ENCODE peak calls at places on chromosome 5, in seven cellular contexts. One of them, this sample, is unnamed.

GRCh38 chr5:59218424-59219045 is 635.7 kb downstream of the RAB3C start:
- DNase-seq in T-cell: no peak
- DNase-seq in astrocyte of the spinal cord: peak; percentile 35
- DNase-seq in stimulated activated CD4-positive, alpha-beta T cell treated with anti-CD3 and anti-CD28 coated beads, Interleukin-12 subunit alpha, Interleukin-12 subunit beta, amount 100 ng/mL, for 24 hours: no peak
- DNase-seq in NCI-H82: peak; percentile 24
- DNase-seq in NCI-H1105: no peak
- DNase-seq in AG08395: peak; percentile 5
- DNase-seq in this sample: peak; percentile 21

GRCh38 chr5:175854231-175855040 is 16.9 kb upstream of the CPLX2 start:
- DNase-seq in T-cell: no peak
- DNase-seq in NCI-H1105: peak; percentile 20
- DNase-seq in NCI-H82: no peak
- DNase-seq in AG08395: no peak
- DNase-seq in stimulated activated CD4-positive, alpha-beta T cell treated with anti-CD3 and anti-CD28 coated beads, Interleukin-12 subunit alpha, Interleukin-12 subunit beta, amount 100 ng/mL, for 24 hours: no peak
- DNase-seq in astrocyte of the spinal cord: no peak
- DNase-seq in this sample: no peak

GRCh38 chr5:138998521-138998920 is 123.4 kb upstream of the LRRTM2 start:
- DNase-seq in T-cell: no peak
- DNase-seq in AG08395: no peak
- DNase-seq in astrocyte of the spinal cord: no peak
- DNase-seq in stimulated activated CD4-positive, alpha-beta T cell treated with anti-CD3 and anti-CD28 coated beads, Interleukin-12 subunit alpha, Interleukin-12 subunit beta, amount 100 ng/mL, for 24 hours: no peak
- DNase-seq in NCI-H1105: no peak
- DNase-seq in NCI-H82: peak; percentile 85
- DNase-seq in this sample: no peak

GRCh38 chr5:142568271-142568995 is 117.5 kb downstream of the FGF1 start:
- DNase-seq in stimulated activated CD4-positive, alpha-beta T cell treated with anti-CD3 and anti-CD28 coated beads, Interleukin-12 subunit alpha, Interleukin-12 subunit beta, amount 100 ng/mL, for 24 hours: no peak
- DNase-seq in AG08395: peak; percentile 17
- DNase-seq in astrocyte of the spinal cord: peak; percentile 58
- DNase-seq in T-cell: no peak
- DNase-seq in NCI-H1105: no peak
- DNase-seq in NCI-H82: no peak
- DNase-seq in this sample: no peak

GRCh38 chr5:175614223-175614622 is 43.6 kb upstream of the HRH2 start:
- DNase-seq in stimulated activated CD4-positive, alpha-beta T cell treated with anti-CD3 and anti-CD28 coated beads, Interleukin-12 subunit alpha, Interleukin-12 subunit beta, amount 100 ng/mL, for 24 hours: no peak
- DNase-seq in T-cell: no peak
- DNase-seq in astrocyte of the spinal cord: no peak
- DNase-seq in AG08395: no peak
- DNase-seq in NCI-H1105: no peak
- DNase-seq in NCI-H82: no peak
- DNase-seq in this sample: no peak

GRCh38 chr5:154857091-154857533 is 1.3 kb upstream of the CNOT8 start:
- DNase-seq in stimulated activated CD4-positive, alpha-beta T cell treated with anti-CD3 and anti-CD28 coated beads, Interleukin-12 subunit alpha, Interleukin-12 subunit beta, amount 100 ng/mL, for 24 hours: no peak
- DNase-seq in NCI-H82: peak; percentile 47
- DNase-seq in AG08395: peak; percentile 71
- DNase-seq in NCI-H1105: no peak
- DNase-seq in T-cell: peak; percentile 49
- DNase-seq in astrocyte of the spinal cord: no peak
- DNase-seq in this sample: peak; percentile 16

GRCh38 chr5:77086611-77087483 is at the start of gene ZBED3:
- DNase-seq in stimulated activated CD4-positive, alpha-beta T cell treated with anti-CD3 and anti-CD28 coated beads, Interleukin-12 subunit alpha, Interleukin-12 subunit beta, amount 100 ng/mL, for 24 hours: peak; percentile 22
- DNase-seq in astrocyte of the spinal cord: peak; percentile 89
- DNase-seq in NCI-H1105: peak; percentile 31
- DNase-seq in NCI-H82: peak; percentile 83
- DNase-seq in T-cell: peak; percentile 55
- DNase-seq in AG08395: peak; percentile 52
- DNase-seq in this sample: peak; percentile 53

GRCh38 chr5:111348659-111349058 is 124.5 kb downstream of the CAMK4 start:
- DNase-seq in stimulated activated CD4-positive, alpha-beta T cell treated with anti-CD3 and anti-CD28 coated beads, Interleukin-12 subunit alpha, Interleukin-12 subunit beta, amount 100 ng/mL, for 24 hours: no peak
- DNase-seq in NCI-H82: no peak
- DNase-seq in astrocyte of the spinal cord: no peak
- DNase-seq in AG08395: no peak
- DNase-seq in NCI-H1105: no peak
- DNase-seq in T-cell: no peak
- DNase-seq in this sample: no peak

GRCh38 chr5:31054436-31054835 is 139.1 kb upstream of the CDH6 start:
- DNase-seq in astrocyte of the spinal cord: no peak
- DNase-seq in NCI-H1105: no peak
- DNase-seq in NCI-H82: peak; percentile 68
- DNase-seq in AG08395: no peak
- DNase-seq in T-cell: no peak
- DNase-seq in stimulated activated CD4-positive, alpha-beta T cell treated with anti-CD3 and anti-CD28 coated beads, Interleukin-12 subunit alpha, Interleukin-12 subunit beta, amount 100 ng/mL, for 24 hours: no peak
- DNase-seq in this sample: no peak

GRCh38 chr5:74507596-74507995 is 132.9 kb downstream of the ENC1 start:
- DNase-seq in AG08395: no peak
- DNase-seq in T-cell: no peak
- DNase-seq in NCI-H82: peak; percentile 93
- DNase-seq in stimulated activated CD4-positive, alpha-beta T cell treated with anti-CD3 and anti-CD28 coated beads, Interleukin-12 subunit alpha, Interleukin-12 subunit beta, amount 100 ng/mL, for 24 hours: no peak
- DNase-seq in NCI-H1105: no peak
- DNase-seq in astrocyte of the spinal cord: no peak
- DNase-seq in this sample: no peak

GRCh38 chr5:135216813-135217154 is 182.2 kb downstream of the MACROH2A1 start:
- DNase-seq in astrocyte of the spinal cord: no peak
- DNase-seq in NCI-H1105: no peak
- DNase-seq in stimulated activated CD4-positive, alpha-beta T cell treated with anti-CD3 and anti-CD28 coated beads, Interleukin-12 subunit alpha, Interleukin-12 subunit beta, amount 100 ng/mL, for 24 hours: no peak
- DNase-seq in AG08395: no peak
- DNase-seq in T-cell: no peak
- DNase-seq in NCI-H82: peak; percentile 52
- DNase-seq in this sample: no peak

GRCh38 chr5:173848986-173849596 is 39.1 kb upstream of the CPEB4 start:
- DNase-seq in astrocyte of the spinal cord: no peak
- DNase-seq in AG08395: no peak
- DNase-seq in NCI-H82: no peak
- DNase-seq in T-cell: no peak
- DNase-seq in stimulated activated CD4-positive, alpha-beta T cell treated with anti-CD3 and anti-CD28 coated beads, Interleukin-12 subunit alpha, Interleukin-12 subunit beta, amount 100 ng/mL, for 24 hours: no peak
- DNase-seq in NCI-H1105: no peak
- DNase-seq in this sample: peak; percentile 67

GRCh38 chr5:96338089-96338488 is 95.0 kb downstream of the PCSK1 start:
- DNase-seq in AG08395: no peak
- DNase-seq in NCI-H1105: no peak
- DNase-seq in T-cell: no peak
- DNase-seq in stimulated activated CD4-positive, alpha-beta T cell treated with anti-CD3 and anti-CD28 coated beads, Interleukin-12 subunit alpha, Interleukin-12 subunit beta, amount 100 ng/mL, for 24 hours: no peak
- DNase-seq in astrocyte of the spinal cord: no peak
- DNase-seq in NCI-H82: no peak
- DNase-seq in this sample: no peak

GRCh38 chr5:14011089-14012004 is 66.9 kb upstream of the DNAH5 start:
- DNase-seq in NCI-H82: peak; percentile 90
- DNase-seq in AG08395: peak; percentile 92
- DNase-seq in stimulated activated CD4-positive, alpha-beta T cell treated with anti-CD3 and anti-CD28 coated beads, Interleukin-12 subunit alpha, Interleukin-12 subunit beta, amount 100 ng/mL, for 24 hours: peak; percentile 16
- DNase-seq in astrocyte of the spinal cord: peak; percentile 87
- DNase-seq in NCI-H1105: peak; percentile 95
- DNase-seq in T-cell: no peak
- DNase-seq in this sample: peak; percentile 86

GRCh38 chr5:140403613-140404012 is 2.0 kb downstream of the ANKHD1 start:
- DNase-seq in astrocyte of the spinal cord: no peak
- DNase-seq in NCI-H1105: no peak
- DNase-seq in T-cell: no peak
- DNase-seq in NCI-H82: no peak
- DNase-seq in AG08395: no peak
- DNase-seq in stimulated activated CD4-positive, alpha-beta T cell treated with anti-CD3 and anti-CD28 coated beads, Interleukin-12 subunit alpha, Interleukin-12 subunit beta, amount 100 ng/mL, for 24 hours: no peak
- DNase-seq in this sample: no peak

GRCh38 chr5:108382784-108383358 is 973 bp upstream of the FBXL17 start:
- DNase-seq in NCI-H1105: no peak
- DNase-seq in NCI-H82: no peak
- DNase-seq in astrocyte of the spinal cord: no peak
- DNase-seq in stimulated activated CD4-positive, alpha-beta T cell treated with anti-CD3 and anti-CD28 coated beads, Interleukin-12 subunit alpha, Interleukin-12 subunit beta, amount 100 ng/mL, for 24 hours: no peak
- DNase-seq in T-cell: no peak
- DNase-seq in AG08395: no peak
- DNase-seq in this sample: peak; percentile 50

GRCh38 chr5:73367650-73368049 is 80.9 kb downstream of the FOXD1 start:
- DNase-seq in astrocyte of the spinal cord: no peak
- DNase-seq in stimulated activated CD4-positive, alpha-beta T cell treated with anti-CD3 and anti-CD28 coated beads, Interleukin-12 subunit alpha, Interleukin-12 subunit beta, amount 100 ng/mL, for 24 hours: no peak
- DNase-seq in AG08395: peak; percentile 22
- DNase-seq in T-cell: no peak
- DNase-seq in NCI-H82: no peak
- DNase-seq in NCI-H1105: no peak
- DNase-seq in this sample: no peak

GRCh38 chr5:14720236-14720923 is 55.9 kb downstream of the OTULIN start:
- DNase-seq in AG08395: peak; percentile 62
- DNase-seq in stimulated activated CD4-positive, alpha-beta T cell treated with anti-CD3 and anti-CD28 coated beads, Interleukin-12 subunit alpha, Interleukin-12 subunit beta, amount 100 ng/mL, for 24 hours: no peak
- DNase-seq in NCI-H1105: no peak
- DNase-seq in astrocyte of the spinal cord: peak; percentile 64
- DNase-seq in T-cell: no peak
- DNase-seq in NCI-H82: no peak
- DNase-seq in this sample: peak; percentile 47

GRCh38 chr5:151315998-151316597 is 12.5 kb upstream of the SLC36A3 start:
- DNase-seq in AG08395: peak; percentile 87
- DNase-seq in T-cell: peak; percentile 30
- DNase-seq in astrocyte of the spinal cord: peak; percentile 61
- DNase-seq in NCI-H82: peak; percentile 72
- DNase-seq in stimulated activated CD4-positive, alpha-beta T cell treated with anti-CD3 and anti-CD28 coated beads, Interleukin-12 subunit alpha, Interleukin-12 subunit beta, amount 100 ng/mL, for 24 hours: no peak
- DNase-seq in NCI-H1105: peak; percentile 16
- DNase-seq in this sample: peak; percentile 75

GRCh38 chr5:60686164-60686563 is 13.8 kb downstream of the DEPDC1B start:
- DNase-seq in T-cell: no peak
- DNase-seq in AG08395: no peak
- DNase-seq in astrocyte of the spinal cord: no peak
- DNase-seq in stimulated activated CD4-positive, alpha-beta T cell treated with anti-CD3 and anti-CD28 coated beads, Interleukin-12 subunit alpha, Interleukin-12 subunit beta, amount 100 ng/mL, for 24 hours: no peak
- DNase-seq in NCI-H1105: no peak
- DNase-seq in NCI-H82: no peak
- DNase-seq in this sample: no peak

GRCh38 chr5:172769598-172770373 is 1.2 kb downstream of the DUSP1 start:
- DNase-seq in stimulated activated CD4-positive, alpha-beta T cell treated with anti-CD3 and anti-CD28 coated beads, Interleukin-12 subunit alpha, Interleukin-12 subunit beta, amount 100 ng/mL, for 24 hours: no peak
- DNase-seq in T-cell: peak; percentile 23
- DNase-seq in astrocyte of the spinal cord: peak; percentile 58
- DNase-seq in NCI-H82: peak; percentile 28
- DNase-seq in NCI-H1105: no peak
- DNase-seq in AG08395: no peak
- DNase-seq in this sample: no peak

GRCh38 chr5:36444582-36444999 is 142.9 kb upstream of the RANBP3L start:
- DNase-seq in T-cell: no peak
- DNase-seq in NCI-H82: no peak
- DNase-seq in NCI-H1105: no peak
- DNase-seq in AG08395: peak; percentile 54
- DNase-seq in stimulated activated CD4-positive, alpha-beta T cell treated with anti-CD3 and anti-CD28 coated beads, Interleukin-12 subunit alpha, Interleukin-12 subunit beta, amount 100 ng/mL, for 24 hours: no peak
- DNase-seq in astrocyte of the spinal cord: peak; percentile 58
- DNase-seq in this sample: peak; percentile 80

GRCh38 chr5:90293931-90294330 is 115.6 kb downstream of the CETN3 start:
- DNase-seq in NCI-H1105: no peak
- DNase-seq in T-cell: no peak
- DNase-seq in stimulated activated CD4-positive, alpha-beta T cell treated with anti-CD3 and anti-CD28 coated beads, Interleukin-12 subunit alpha, Interleukin-12 subunit beta, amount 100 ng/mL, for 24 hours: no peak
- DNase-seq in NCI-H82: no peak
- DNase-seq in AG08395: peak; percentile 22
- DNase-seq in astrocyte of the spinal cord: peak; percentile 92
- DNase-seq in this sample: peak; percentile 66

GRCh38 chr5:95809414-95809960 is 13.0 kb downstream of the GLRX start:
- DNase-seq in astrocyte of the spinal cord: peak; percentile 37
- DNase-seq in AG08395: peak; percentile 40
- DNase-seq in stimulated activated CD4-positive, alpha-beta T cell treated with anti-CD3 and anti-CD28 coated beads, Interleukin-12 subunit alpha, Interleukin-12 subunit beta, amount 100 ng/mL, for 24 hours: no peak
- DNase-seq in NCI-H82: no peak
- DNase-seq in T-cell: no peak
- DNase-seq in NCI-H1105: no peak
- DNase-seq in this sample: no peak

GRCh38 chr5:174811438-174811837 is 87.1 kb downstream of the MSX2 start:
- DNase-seq in stimulated activated CD4-positive, alpha-beta T cell treated with anti-CD3 and anti-CD28 coated beads, Interleukin-12 subunit alpha, Interleukin-12 subunit beta, amount 100 ng/mL, for 24 hours: no peak
- DNase-seq in NCI-H82: no peak
- DNase-seq in astrocyte of the spinal cord: no peak
- DNase-seq in T-cell: no peak
- DNase-seq in AG08395: no peak
- DNase-seq in NCI-H1105: no peak
- DNase-seq in this sample: no peak

GRCh38 chr5:139177809-139178581 is 20.2 kb downstream of the SIL1 start:
- DNase-seq in NCI-H1105: peak; percentile 65
- DNase-seq in stimulated activated CD4-positive, alpha-beta T cell treated with anti-CD3 and anti-CD28 coated beads, Interleukin-12 subunit alpha, Interleukin-12 subunit beta, amount 100 ng/mL, for 24 hours: no peak
- DNase-seq in astrocyte of the spinal cord: no peak
- DNase-seq in AG08395: no peak
- DNase-seq in T-cell: no peak
- DNase-seq in NCI-H82: no peak
- DNase-seq in this sample: no peak

GRCh38 chr5:125700380-125700856 is 722.8 kb upstream of the GRAMD2B start:
- DNase-seq in NCI-H1105: no peak
- DNase-seq in AG08395: no peak
- DNase-seq in astrocyte of the spinal cord: no peak
- DNase-seq in NCI-H82: peak; percentile 2
- DNase-seq in T-cell: no peak
- DNase-seq in stimulated activated CD4-positive, alpha-beta T cell treated with anti-CD3 and anti-CD28 coated beads, Interleukin-12 subunit alpha, Interleukin-12 subunit beta, amount 100 ng/mL, for 24 hours: no peak
- DNase-seq in this sample: peak; percentile 47

GRCh38 chr5:140329739-140330481 is 16.5 kb downstream of the HBEGF start:
- DNase-seq in stimulated activated CD4-positive, alpha-beta T cell treated with anti-CD3 and anti-CD28 coated beads, Interleukin-12 subunit alpha, Interleukin-12 subunit beta, amount 100 ng/mL, for 24 hours: no peak
- DNase-seq in AG08395: no peak
- DNase-seq in astrocyte of the spinal cord: no peak
- DNase-seq in NCI-H1105: no peak
- DNase-seq in T-cell: no peak
- DNase-seq in NCI-H82: no peak
- DNase-seq in this sample: no peak

GRCh38 chr5:15013654-15014463 is 142.3 kb upstream of the ANKH start:
- DNase-seq in NCI-H1105: peak; percentile 35
- DNase-seq in stimulated activated CD4-positive, alpha-beta T cell treated with anti-CD3 and anti-CD28 coated beads, Interleukin-12 subunit alpha, Interleukin-12 subunit beta, amount 100 ng/mL, for 24 hours: no peak
- DNase-seq in T-cell: no peak
- DNase-seq in astrocyte of the spinal cord: peak; percentile 85
- DNase-seq in AG08395: peak; percentile 63
- DNase-seq in NCI-H82: peak; percentile 74
- DNase-seq in this sample: peak; percentile 73

GRCh38 chr5:16791036-16791705 is 144.9 kb downstream of the MYO10 start:
- DNase-seq in astrocyte of the spinal cord: peak; percentile 77
- DNase-seq in stimulated activated CD4-positive, alpha-beta T cell treated with anti-CD3 and anti-CD28 coated beads, Interleukin-12 subunit alpha, Interleukin-12 subunit beta, amount 100 ng/mL, for 24 hours: no peak
- DNase-seq in NCI-H82: peak; percentile 62
- DNase-seq in AG08395: peak; percentile 73
- DNase-seq in NCI-H1105: peak; percentile 25
- DNase-seq in T-cell: peak; percentile 1
- DNase-seq in this sample: peak; percentile 64

GRCh38 chr5:32707394-32707997 is 3.6 kb upstream of the NPR3 start:
- DNase-seq in NCI-H1105: no peak
- DNase-seq in AG08395: peak; percentile 30
- DNase-seq in stimulated activated CD4-positive, alpha-beta T cell treated with anti-CD3 and anti-CD28 coated beads, Interleukin-12 subunit alpha, Interleukin-12 subunit beta, amount 100 ng/mL, for 24 hours: no peak
- DNase-seq in astrocyte of the spinal cord: peak; percentile 60
- DNase-seq in NCI-H82: peak; percentile 19
- DNase-seq in T-cell: no peak
- DNase-seq in this sample: peak; percentile 36

GRCh38 chr5:32388429-32389111 is 56.0 kb downstream of the ZFR start:
- DNase-seq in AG08395: peak; percentile 22
- DNase-seq in NCI-H1105: no peak
- DNase-seq in NCI-H82: no peak
- DNase-seq in astrocyte of the spinal cord: peak; percentile 49
- DNase-seq in T-cell: no peak
- DNase-seq in stimulated activated CD4-positive, alpha-beta T cell treated with anti-CD3 and anti-CD28 coated beads, Interleukin-12 subunit alpha, Interleukin-12 subunit beta, amount 100 ng/mL, for 24 hours: no peak
- DNase-seq in this sample: peak; percentile 73